ENCODE peak calls at places on chromosomes 5 and 9, in nine cellular contexts. J is fibroblast of pulmonary artery; G is foreskin fibroblast; U is stimulated activated CD8-positive, alpha-beta memory T cell treated with anti-CD3 and anti-CD28 coated beads, Interleukin-15, amount 100 ng/mL, for 1 hour; V is NCI-H2081; D is dermis microvascular lymphatic vessel endothelial cell; N is H9; O is HEK293T; C is activated T-cell treated with anti-CD3 and anti-CD28 coated beads for 4 hours. A is an unnamed sample.

GRCh38 chr9:93677641-93678136 is 101.3 kb downstream of the PHF2 start:
- DNase-seq in J (no peak), U (no peak), C (no peak), G (no peak), N (peak), D (no peak), V (no peak), O (no peak), A (no peak)

GRCh38 chr9:16870606-16871357 is at the start of gene BNC2:
- DNase-seq in U (no peak), C (no peak), J (peak), G (peak), V (peak), N (peak), D (peak), O (peak), A (no peak)

GRCh38 chr5:157479166-157479565 is 19.2 kb downstream of the NIPAL4 start:
- DNase-seq in O (no peak), N (no peak), C (no peak), J (peak), G (no peak), U (no peak), V (no peak), D (no peak), A (peak)

GRCh38 chr9:129493714-129494047 is 127.2 kb downstream of the C9orf50 start:
- DNase-seq in V (no peak), O (no peak), G (no peak), N (no peak), C (no peak), J (no peak), U (no peak), D (no peak), A (no peak)

GRCh38 chr5:38528162-38528703 is 28.2 kb downstream of the LIFR start:
- DNase-seq in C (no peak), D (no peak), N (no peak), O (no peak), J (no peak), U (no peak), G (no peak), V (no peak), A (no peak)

GRCh38 chr9:123914517-123915199 is 15.3 kb downstream of the DENND1A start:
- DNase-seq in U (no peak), C (no peak), G (no peak), D (no peak), J (no peak), V (no peak), N (no peak), O (no peak), A (no peak)

GRCh38 chr9:100082786-100083185 is 16.0 kb downstream of the ERP44 start:
- DNase-seq in G (no peak), J (peak), O (no peak), C (no peak), N (no peak), D (no peak), U (no peak), V (no peak), A (no peak)

GRCh38 chr9:105039180-105039799 is 111.3 kb upstream of the ABCA1 start:
- DNase-seq in O (no peak), V (no peak), D (no peak), N (no peak), C (no peak), J (no peak), U (no peak), G (no peak), A (peak)

GRCh38 chr5:149549461-149550266 is 1.6 kb downstream of the CSNK1A1 start:
- DNase-seq in D (peak), U (no peak), V (peak), O (peak), N (peak), C (no peak), G (peak), J (peak), A (peak)

GRCh38 chr5:140322751-140323731 is 20.1 kb upstream of the PFDN1 start:
- DNase-seq in V (no peak), G (peak), U (no peak), N (no peak), C (no peak), J (peak), O (no peak), D (peak), A (peak)

GRCh38 chr5:126122942-126123341 is 300.3 kb upstream of the GRAMD2B start:
- DNase-seq in V (no peak), N (peak), J (no peak), O (no peak), D (no peak), U (no peak), G (no peak), C (no peak), A (peak)

GRCh38 chr5:157348049-157348400 is 82.1 kb downstream of the CYFIP2 start:
- DNase-seq in G (no peak), D (no peak), J (no peak), U (no peak), C (no peak), N (no peak), O (no peak), V (no peak), A (peak)

GRCh38 chr5:2725957-2726356 is 25.5 kb downstream of the IRX2 start:
- DNase-seq in N (peak), J (no peak), C (no peak), D (no peak), O (no peak), V (no peak), U (no peak), G (no peak), A (no peak)

GRCh38 chr9:93138171-93138764 is 4.2 kb upstream of the NINJ1 start:
- DNase-seq in V (no peak), G (no peak), U (no peak), J (no peak), O (no peak), C (no peak), N (no peak), D (no peak), A (no peak)

GRCh38 chr5:76376141-76376900 is 26.8 kb upstream of the IQGAP2 start:
- DNase-seq in O (no peak), V (no peak), D (no peak), C (no peak), N (no peak), U (no peak), J (no peak), G (no peak), A (peak)

A was measured in epithelial cell of esophagus.